ENCODE peak calls at places on chromosomes 3 and 15, in five cellular contexts. One of them, this sample, is unnamed.

GRCh38 chr15:64148168-64148567 is 3.4 kb upstream of the SNX22 start:
- DNase-seq in HepG2: no peak
- DNase-seq in fibroblast of lung: no peak
- DNase-seq in kidney: no peak
- DNase-seq in stomach: no peak
- DNase-seq in this sample: no peak

GRCh38 chr3:61422945-61423740 is 138.2 kb upstream of the PTPRG start:
- DNase-seq in HepG2: peak; percentile 21
- DNase-seq in fibroblast of lung: no peak
- DNase-seq in kidney: no peak
- DNase-seq in stomach: no peak
- DNase-seq in this sample: no peak

GRCh38 chr15:38702178-38702912 is 137.7 kb upstream of the RASGRP1 start:
- DNase-seq in HepG2: peak; percentile 44
- DNase-seq in fibroblast of lung: no peak
- DNase-seq in kidney: peak; percentile 70
- DNase-seq in stomach: peak; percentile 85
- DNase-seq in this sample: peak; percentile 70

GRCh38 chr15:65962187-65962586 is 92.9 kb downstream of the RAB11A start:
- DNase-seq in HepG2: no peak
- DNase-seq in fibroblast of lung: no peak
- DNase-seq in kidney: no peak
- DNase-seq in stomach: no peak
- DNase-seq in this sample: no peak

GRCh38 chr3:189563841-189564563 is 67.2 kb upstream of the TP63 start:
- DNase-seq in HepG2: no peak
- DNase-seq in fibroblast of lung: peak; percentile 51
- DNase-seq in kidney: no peak
- DNase-seq in stomach: no peak
- DNase-seq in this sample: peak; percentile 71

GRCh38 chr3:21526461-21526860 is 224.5 kb downstream of the ZNF385D start:
- DNase-seq in HepG2: no peak
- DNase-seq in fibroblast of lung: no peak
- DNase-seq in kidney: no peak
- DNase-seq in stomach: no peak
- DNase-seq in this sample: no peak

GRCh38 chr3:71251156-71251775 is 332.3 kb downstream of the FOXP1 start:
- DNase-seq in HepG2: peak; percentile 49
- DNase-seq in fibroblast of lung: peak; percentile 82
- DNase-seq in kidney: no peak
- DNase-seq in stomach: no peak
- DNase-seq in this sample: peak; percentile 70

GRCh38 chr3:23497156-23497555 is 294.0 kb downstream of the UBE2E2 start:
- DNase-seq in HepG2: no peak
- DNase-seq in fibroblast of lung: no peak
- DNase-seq in kidney: no peak
- DNase-seq in stomach: no peak
- DNase-seq in this sample: no peak

GRCh38 chr15:58966698-58967097 is 20.8 kb upstream of the RNF111 start:
- DNase-seq in HepG2: no peak
- DNase-seq in fibroblast of lung: no peak
- DNase-seq in kidney: no peak
- DNase-seq in stomach: no peak
- DNase-seq in this sample: no peak

GRCh38 chr15:76163429-76164020 is 103.7 kb downstream of the TMEM266 start:
- DNase-seq in HepG2: peak; percentile 43
- DNase-seq in fibroblast of lung: peak; percentile 96
- DNase-seq in kidney: peak; percentile 84
- DNase-seq in stomach: peak; percentile 38
- DNase-seq in this sample: no peak

GRCh38 chr3:117790256-117790987 is 1080.8 kb downstream of the TUSC7 start:
- DNase-seq in HepG2: no peak
- DNase-seq in fibroblast of lung: no peak
- DNase-seq in kidney: no peak
- DNase-seq in stomach: no peak
- DNase-seq in this sample: no peak

GRCh38 chr15:73130830-73131229 is 78.6 kb downstream of the NEO1 start:
- DNase-seq in HepG2: no peak
- DNase-seq in fibroblast of lung: no peak
- DNase-seq in kidney: no peak
- DNase-seq in stomach: no peak
- DNase-seq in this sample: no peak

GRCh38 chr3:153443961-153444360 is 281.9 kb downstream of the RAP2B start:
- DNase-seq in HepG2: peak; percentile 5
- DNase-seq in fibroblast of lung: peak; percentile 25
- DNase-seq in kidney: no peak
- DNase-seq in stomach: no peak
- DNase-seq in this sample: no peak

GRCh38 chr3:99901200-99901926 is 83.7 kb downstream of the CMSS1 start:
- DNase-seq in HepG2: peak; percentile 94
- DNase-seq in fibroblast of lung: peak; percentile 91
- DNase-seq in kidney: no peak
- DNase-seq in stomach: no peak
- DNase-seq in this sample: no peak

GRCh38 chr3:53900666-53901331 is 9.1 kb upstream of the SELENOK start:
- DNase-seq in HepG2: no peak
- DNase-seq in fibroblast of lung: no peak
- DNase-seq in kidney: no peak
- DNase-seq in stomach: no peak
- DNase-seq in this sample: no peak

GRCh38 chr3:31848163-31848848 is 132.8 kb downstream of the OSBPL10 start:
- DNase-seq in HepG2: peak; percentile 18
- DNase-seq in fibroblast of lung: no peak
- DNase-seq in kidney: no peak
- DNase-seq in stomach: no peak
- DNase-seq in this sample: no peak

GRCh38 chr15:74631935-74632560 is 16.4 kb downstream of the CLK3 start:
- DNase-seq in HepG2: peak; percentile 46
- DNase-seq in fibroblast of lung: peak; percentile 49
- DNase-seq in kidney: no peak
- DNase-seq in stomach: peak; percentile 69
- DNase-seq in this sample: peak; percentile 70

GRCh38 chr15:71485094-71485693 is 325.2 kb upstream of the NR2E3 start:
- DNase-seq in HepG2: no peak
- DNase-seq in fibroblast of lung: no peak
- DNase-seq in kidney: no peak
- DNase-seq in stomach: no peak
- DNase-seq in this sample: no peak

GRCh38 chr3:11601446-11602241 is 42.1 kb downstream of the VGLL4 start:
- DNase-seq in HepG2: no peak
- DNase-seq in fibroblast of lung: peak; percentile 71
- DNase-seq in kidney: no peak
- DNase-seq in stomach: peak; percentile 60
- DNase-seq in this sample: no peak

GRCh38 chr15:77851696-77852095 is 219.0 kb upstream of the LINGO1 start:
- DNase-seq in HepG2: peak; percentile 6
- DNase-seq in fibroblast of lung: no peak
- DNase-seq in kidney: peak; percentile 81
- DNase-seq in stomach: no peak
- DNase-seq in this sample: peak; percentile 67

GRCh38 chr15:41621200-41622193 is 38.7 kb upstream of the MGA start:
- DNase-seq in HepG2: peak; percentile 78
- DNase-seq in fibroblast of lung: peak; percentile 89
- DNase-seq in kidney: peak; percentile 94
- DNase-seq in stomach: peak; percentile 79
- DNase-seq in this sample: peak; percentile 96

GRCh38 chr3:55549172-55549571 is 62.1 kb upstream of the WNT5A start:
- DNase-seq in HepG2: no peak
- DNase-seq in fibroblast of lung: peak; percentile 24
- DNase-seq in kidney: no peak
- DNase-seq in stomach: no peak
- DNase-seq in this sample: no peak

GRCh38 chr15:71149645-71150557 is 34.6 kb downstream of the THSD4 start:
- DNase-seq in HepG2: no peak
- DNase-seq in fibroblast of lung: peak; percentile 51
- DNase-seq in kidney: no peak
- DNase-seq in stomach: peak; percentile 81
- DNase-seq in this sample: no peak

GRCh38 chr3:197355713-197356112 is 57.3 kb upstream of the DLG1 start:
- DNase-seq in HepG2: peak; percentile 87
- DNase-seq in fibroblast of lung: no peak
- DNase-seq in kidney: no peak
- DNase-seq in stomach: no peak
- DNase-seq in this sample: no peak

GRCh38 chr3:43254125-43254524 is 32.2 kb upstream of the SNRK start:
- DNase-seq in HepG2: no peak
- DNase-seq in fibroblast of lung: no peak
- DNase-seq in kidney: no peak
- DNase-seq in stomach: no peak
- DNase-seq in this sample: no peak

GRCh38 chr3:107985496-107985895 is 105.3 kb downstream of the CD47 start:
- DNase-seq in HepG2: no peak
- DNase-seq in fibroblast of lung: no peak
- DNase-seq in kidney: no peak
- DNase-seq in stomach: no peak
- DNase-seq in this sample: no peak

GRCh38 chr3:186760883-186761447 is 22.4 kb upstream of the EIF4A2 start:
- DNase-seq in HepG2: no peak
- DNase-seq in fibroblast of lung: no peak
- DNase-seq in kidney: no peak
- DNase-seq in stomach: no peak
- DNase-seq in this sample: no peak

GRCh38 chr3:17035033-17035432 is 150.3 kb downstream of the PLCL2 start:
- DNase-seq in HepG2: no peak
- DNase-seq in fibroblast of lung: no peak
- DNase-seq in kidney: no peak
- DNase-seq in stomach: no peak
- DNase-seq in this sample: no peak

GRCh38 chr3:156472150-156472549 is 82.8 kb downstream of the SSR3 start:
- DNase-seq in HepG2: no peak
- DNase-seq in fibroblast of lung: no peak
- DNase-seq in kidney: no peak
- DNase-seq in stomach: no peak
- DNase-seq in this sample: no peak

GRCh38 chr15:51830279-51830806 is 890 bp downstream of the TMOD3 start:
- DNase-seq in HepG2: no peak
- DNase-seq in fibroblast of lung: peak; percentile 80
- DNase-seq in kidney: no peak
- DNase-seq in stomach: peak; percentile 50
- DNase-seq in this sample: no peak

GRCh38 chr3:100260081-100260684 is 609 bp upstream of the TBC1D23 start:
- DNase-seq in HepG2: peak; percentile 35
- DNase-seq in fibroblast of lung: peak; percentile 72
- DNase-seq in kidney: peak; percentile 77
- DNase-seq in stomach: no peak
- DNase-seq in this sample: no peak

GRCh38 chr3:141454906-141455602 is 31.8 kb upstream of the RASA2 start:
- DNase-seq in HepG2: peak; percentile 77
- DNase-seq in fibroblast of lung: peak; percentile 86
- DNase-seq in kidney: no peak
- DNase-seq in stomach: no peak
- DNase-seq in this sample: no peak

GRCh38 chr3:4665197-4665596 is 172.0 kb downstream of the ITPR1 start:
- DNase-seq in HepG2: no peak
- DNase-seq in fibroblast of lung: no peak
- DNase-seq in kidney: no peak
- DNase-seq in stomach: no peak
- DNase-seq in this sample: no peak

GRCh38 chr3:4674216-4674615 is 181.1 kb downstream of the ITPR1 start:
- DNase-seq in HepG2: no peak
- DNase-seq in fibroblast of lung: peak; percentile 12
- DNase-seq in kidney: no peak
- DNase-seq in stomach: no peak
- DNase-seq in this sample: no peak

GRCh38 chr3:4672727-4673126 is 179.6 kb downstream of the ITPR1 start:
- DNase-seq in HepG2: no peak
- DNase-seq in fibroblast of lung: no peak
- DNase-seq in kidney: no peak
- DNase-seq in stomach: no peak
- DNase-seq in this sample: no peak

GRCh38 chr3:4666078-4666477 is 172.9 kb downstream of the ITPR1 start:
- DNase-seq in HepG2: no peak
- DNase-seq in fibroblast of lung: no peak
- DNase-seq in kidney: no peak
- DNase-seq in stomach: no peak
- DNase-seq in this sample: no peak

GRCh38 chr3:4670352-4670751 is 177.2 kb downstream of the ITPR1 start:
- DNase-seq in HepG2: peak; percentile 5
- DNase-seq in fibroblast of lung: no peak
- DNase-seq in kidney: no peak
- DNase-seq in stomach: no peak
- DNase-seq in this sample: no peak
- H3K36me3 ChIP-seq in HepG2: no peaks in the 10 kb centered on the region
- H3K36me3 ChIP-seq in fibroblast of lung: no peaks in the 10 kb centered on the region
- H3K36me3 ChIP-seq in kidney: peaks cover 56% of the 10 kb centered on the region
- H3K36me3 ChIP-seq in stomach: peaks cover 85% of the 10 kb centered on the region
- H3K36me3 ChIP-seq in this sample: no peaks in the 10 kb centered on the region

DNA sequence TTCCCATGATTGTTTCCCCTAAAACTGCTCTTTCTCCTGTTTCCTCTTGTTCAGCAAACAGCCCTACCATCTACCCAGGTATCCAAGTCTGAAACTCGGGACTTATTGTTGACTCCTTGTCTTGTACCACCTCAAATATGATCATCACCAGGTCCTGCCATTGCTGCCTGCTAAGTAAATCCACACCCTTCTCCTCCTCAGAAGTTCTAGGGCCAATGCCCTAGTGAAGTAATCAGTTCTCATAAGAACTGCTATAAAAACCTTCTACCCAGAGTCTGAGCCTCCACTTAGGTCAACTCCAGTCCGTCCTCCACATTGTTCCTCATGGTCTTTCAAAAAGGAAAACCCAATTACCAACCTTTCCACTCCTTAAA is 77.0 kb upstream of the IL12A start:
- DNase-seq in HepG2: no peak
- DNase-seq in fibroblast of lung: no peak
- DNase-seq in kidney: no peak
- DNase-seq in stomach: no peak
- DNase-seq in this sample: no peak
- H3K4me3 ChIP-seq in HepG2: peak overlapping the region; percentile 32
- H3K4me3 ChIP-seq in fibroblast of lung: no peak overlapping the region
- H3K4me3 ChIP-seq in kidney: no peak overlapping the region
- H3K4me3 ChIP-seq in stomach: peak overlapping the region; percentile 30
- H3K4me3 ChIP-seq in this sample: no peak overlapping the region

GRCh38 chr3:193640165-193640706 is 47.2 kb downstream of the OPA1 start:
- DNase-seq in HepG2: no peak
- DNase-seq in fibroblast of lung: no peak
- DNase-seq in kidney: no peak
- DNase-seq in stomach: no peak
- DNase-seq in this sample: no peak

GRCh38 chr3:193640728-193641127 is 47.7 kb downstream of the OPA1 start:
- DNase-seq in HepG2: no peak
- DNase-seq in fibroblast of lung: peak; percentile 11
- DNase-seq in kidney: no peak
- DNase-seq in stomach: no peak
- DNase-seq in this sample: no peak

GRCh38 chr3:193638833-193639232 is 45.8 kb downstream of the OPA1 start:
- DNase-seq in HepG2: no peak
- DNase-seq in fibroblast of lung: no peak
- DNase-seq in kidney: no peak
- DNase-seq in stomach: no peak
- DNase-seq in this sample: no peak

GRCh38 chr3:193641376-193641775 is 48.4 kb downstream of the OPA1 start:
- DNase-seq in HepG2: no peak
- DNase-seq in fibroblast of lung: no peak
- DNase-seq in kidney: no peak
- DNase-seq in stomach: no peak
- DNase-seq in this sample: no peak

GRCh38 chr3:193637831-193638230 is 44.8 kb downstream of the OPA1 start:
- DNase-seq in HepG2: no peak
- DNase-seq in fibroblast of lung: no peak
- DNase-seq in kidney: no peak
- DNase-seq in stomach: no peak
- DNase-seq in this sample: no peak
- H3K36me3 ChIP-seq in HepG2: peaks cover 7% of the 10 kb centered on the region
- H3K36me3 ChIP-seq in fibroblast of lung: peaks cover 4% of the 10 kb centered on the region
- H3K36me3 ChIP-seq in kidney: peaks cover 16% of the 10 kb centered on the region
- H3K36me3 ChIP-seq in stomach: peaks cover 54% of the 10 kb centered on the region
- H3K36me3 ChIP-seq in this sample: peaks cover 83% of the 10 kb centered on the region

GRCh38 chr15:84834969-84835368 is 17.8 kb downstream of the ALPK3 start:
- DNase-seq in HepG2: no peak
- DNase-seq in fibroblast of lung: no peak
- DNase-seq in kidney: no peak
- DNase-seq in stomach: no peak
- DNase-seq in this sample: peak; percentile 58
- H3K4me3 ChIP-seq in HepG2: no peak overlapping the region
- H3K4me3 ChIP-seq in fibroblast of lung: no peak overlapping the region
- H3K4me3 ChIP-seq in kidney: no peak overlapping the region
- H3K4me3 ChIP-seq in stomach: no peak overlapping the region
- H3K4me3 ChIP-seq in this sample: no peak overlapping the region

This sample was measured in RWPE2.